ENCODE peak calls at places on chromosomes 3 and 15, in four cellular contexts. One of them, this sample, is unnamed.

GRCh38 chr3:126476166-126476975 is 680 bp upstream of the ZXDC start:
- DNase-seq in GM12878: no peak
- DNase-seq in K562: no peak
- DNase-seq in HepG2: no peak
- DNase-seq in this sample: peak

GRCh38 chr3:109132801-109133473 is 3.6 kb upstream of the C3orf85 start:
- DNase-seq in GM12878: no peak
- DNase-seq in HepG2: no peak
- DNase-seq in K562: no peak
- DNase-seq in this sample: no peak

GRCh38 chr3:87248831-87249230 is 21.7 kb downstream of the CHMP2B start:
- DNase-seq in HepG2: no peak
- DNase-seq in K562: no peak
- DNase-seq in GM12878: no peak
- DNase-seq in this sample: no peak

GRCh38 chr15:33068007-33068441 is 126.5 kb downstream of the FMN1 start:
- DNase-seq in HepG2: peak
- DNase-seq in K562: no peak
- DNase-seq in GM12878: no peak
- DNase-seq in this sample: no peak

GRCh38 chr15:45454825-45455224 is 67.7 kb downstream of the SLC30A4 start:
- DNase-seq in K562: no peak
- DNase-seq in HepG2: no peak
- DNase-seq in GM12878: peak
- DNase-seq in this sample: peak

GRCh38 chr3:119073258-119074001 is 38.8 kb upstream of the IGSF11 start:
- DNase-seq in K562: no peak
- DNase-seq in HepG2: no peak
- DNase-seq in GM12878: no peak
- DNase-seq in this sample: no peak

GRCh38 chr15:25783607-25784131 is 79.5 kb downstream of the ATP10A start:
- DNase-seq in GM12878: no peak
- DNase-seq in K562: peak
- DNase-seq in HepG2: no peak
- DNase-seq in this sample: no peak

GRCh38 chr3:58414538-58415197 is 19.0 kb downstream of the PDHB start:
- DNase-seq in GM12878: no peak
- DNase-seq in HepG2: peak
- DNase-seq in K562: peak
- DNase-seq in this sample: peak

GRCh38 chr3:13500133-13500885 is 20.2 kb downstream of the HDAC11 start:
- DNase-seq in HepG2: no peak
- DNase-seq in GM12878: no peak
- DNase-seq in K562: peak
- DNase-seq in this sample: no peak

GRCh38 chr15:101200181-101200580 is 51.7 kb downstream of the CHSY1 start:
- DNase-seq in K562: no peak
- DNase-seq in GM12878: no peak
- DNase-seq in HepG2: no peak
- DNase-seq in this sample: no peak

GRCh38 chr3:4565806-4566501 is 72.8 kb downstream of the ITPR1 start:
- DNase-seq in GM12878: no peak
- DNase-seq in K562: no peak
- DNase-seq in HepG2: peak
- DNase-seq in this sample: no peak

GRCh38 chr15:76196286-76196948 is 114.9 kb downstream of the ETFA start:
- DNase-seq in K562: peak
- DNase-seq in HepG2: peak
- DNase-seq in GM12878: no peak
- DNase-seq in this sample: peak

GRCh38 chr3:116440196-116440595 is 5.1 kb downstream of the LSAMP start:
- DNase-seq in HepG2: no peak
- DNase-seq in GM12878: no peak
- DNase-seq in K562: no peak
- DNase-seq in this sample: no peak

GRCh38 chr3:30124435-30125390 is 481.7 kb upstream of the TGFBR2 start:
- DNase-seq in GM12878: no peak
- DNase-seq in HepG2: no peak
- DNase-seq in K562: no peak
- DNase-seq in this sample: no peak
- TF ChIP-seq ATF3 in GM12878: no peak
- TF ChIP-seq ATF3 in HepG2: no peak
- TF ChIP-seq ATF3 in K562: no peak
- TF ChIP-seq ATF3 in this sample: no peak

GRCh38 chr3:157279237-157279636 is 119.3 kb upstream of the CCNL1 start:
- DNase-seq in GM12878: no peak
- DNase-seq in HepG2: no peak
- DNase-seq in K562: no peak
- DNase-seq in this sample: no peak
- TF ChIP-seq SIN3A in GM12878: no peak
- TF ChIP-seq SIN3A in HepG2: no peak
- TF ChIP-seq SIN3A in K562: no peak
- TF ChIP-seq SIN3A in this sample: no peak

DNA sequence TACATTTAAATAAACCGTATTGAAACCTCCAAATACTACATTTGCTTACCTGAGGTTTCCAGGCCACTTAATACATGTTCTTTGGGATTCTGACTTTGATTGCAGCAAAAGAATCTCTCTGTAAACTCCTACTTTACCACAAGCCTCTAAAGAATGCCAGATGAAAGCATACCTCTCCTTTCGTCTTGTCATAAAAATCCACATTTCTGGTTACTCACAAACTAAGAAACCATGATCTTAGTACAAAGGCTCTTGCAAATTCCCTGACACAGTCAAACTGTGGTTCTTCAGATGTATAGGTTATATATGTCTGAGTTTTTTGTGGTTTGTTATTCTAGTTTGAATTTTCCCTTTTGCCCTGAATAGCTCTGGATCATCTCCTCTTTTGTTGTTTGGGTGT is 188.4 kb downstream of the RAP2B start:
- DNase-seq in HepG2: peak
- DNase-seq in GM12878: no peak
- DNase-seq in K562: no peak
- DNase-seq in this sample: peak
- TF ChIP-seq ATF3 in HepG2: no peak
- TF ChIP-seq ATF3 in GM12878: no peak
- TF ChIP-seq ATF3 in K562: no peak
- TF ChIP-seq ATF3 in this sample: no peak

GRCh38 chr3:157127831-157128767 is 31.8 kb downstream of the CCNL1 start:
- DNase-seq in HepG2: peak
- DNase-seq in K562: peak
- DNase-seq in GM12878: no peak
- DNase-seq in this sample: peak
- TF ChIP-seq SIN3A in HepG2: peak
- TF ChIP-seq SIN3A in K562: no peak
- TF ChIP-seq SIN3A in GM12878: no peak
- TF ChIP-seq SIN3A in this sample: no peak

GRCh38 chr3:55198554-55198953 is 270.7 kb upstream of the LRTM1 start:
- DNase-seq in HepG2: no peak
- DNase-seq in GM12878: no peak
- DNase-seq in K562: no peak
- DNase-seq in this sample: no peak
- TF ChIP-seq ATF3 in HepG2: no peak
- TF ChIP-seq ATF3 in GM12878: no peak
- TF ChIP-seq ATF3 in K562: no peak
- TF ChIP-seq ATF3 in this sample: no peak

GRCh38 chr3:184249412-184250166 is at the start of gene EEF1AKMT4:
- DNase-seq in HepG2: peak
- DNase-seq in GM12878: peak
- DNase-seq in K562: peak
- DNase-seq in this sample: peak
- TF ChIP-seq SIN3A in HepG2: peak
- TF ChIP-seq SIN3A in GM12878: peak
- TF ChIP-seq SIN3A in K562: peak
- TF ChIP-seq SIN3A in this sample: no peak

GRCh38 chr3:66464512-66464894 is 36.3 kb downstream of the LRIG1 start:
- DNase-seq in K562: no peak
- DNase-seq in HepG2: no peak
- DNase-seq in GM12878: no peak
- DNase-seq in this sample: no peak

GRCh38 chr3:66465587-66465986 is 35.2 kb downstream of the LRIG1 start:
- DNase-seq in K562: no peak
- DNase-seq in HepG2: no peak
- DNase-seq in GM12878: no peak
- DNase-seq in this sample: no peak

GRCh38 chr3:66465034-66465433 is 35.8 kb downstream of the LRIG1 start:
- DNase-seq in GM12878: no peak
- DNase-seq in K562: no peak
- DNase-seq in HepG2: no peak
- DNase-seq in this sample: no peak

GRCh38 chr3:66463734-66464511 is 36.9 kb downstream of the LRIG1 start:
- DNase-seq in GM12878: no peak
- DNase-seq in HepG2: no peak
- DNase-seq in K562: no peak
- DNase-seq in this sample: no peak

DNA sequence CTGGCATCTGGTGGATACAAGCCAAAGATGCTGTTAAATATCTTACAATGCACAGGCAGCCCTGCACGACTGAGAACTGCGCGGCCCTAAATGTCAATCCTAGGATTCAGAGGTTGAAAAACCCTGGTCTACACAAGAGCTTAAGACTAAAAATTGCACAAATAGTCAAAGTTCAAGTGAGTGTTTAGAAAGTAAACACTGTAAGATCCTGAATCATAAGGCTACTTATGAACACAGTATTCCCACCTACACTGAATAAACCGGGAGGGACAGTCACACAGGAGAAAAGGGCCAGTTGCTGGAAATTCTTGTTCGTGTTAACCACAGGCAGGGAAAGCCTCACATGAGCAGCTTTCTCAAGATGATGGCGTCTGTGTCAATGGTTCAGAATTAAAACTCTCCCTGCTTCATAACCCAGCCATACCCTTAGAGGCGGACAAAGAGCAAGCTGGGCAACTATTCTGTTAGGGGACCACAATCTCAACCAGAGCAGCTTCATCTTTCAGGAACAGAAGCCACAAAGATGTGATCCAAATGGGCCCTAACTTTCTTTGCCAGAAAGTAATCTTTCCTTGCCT is 37.7 kb downstream of the LRIG1 start:
- DNase-seq in GM12878: no peak
- DNase-seq in HepG2: peak
- DNase-seq in K562: no peak
- DNase-seq in this sample: no peak
- TF ChIP-seq ATF3 in GM12878: no peak
- TF ChIP-seq ATF3 in HepG2: no peak
- TF ChIP-seq ATF3 in K562: no peak
- TF ChIP-seq ATF3 in this sample: no peak

GRCh38 chr15:75036269-75036668 is 12.9 kb downstream of the PPCDC start:
- DNase-seq in K562: peak
- DNase-seq in GM12878: no peak
- DNase-seq in HepG2: no peak
- DNase-seq in this sample: peak
- TF ChIP-seq SIN3A in K562: no peak
- TF ChIP-seq SIN3A in GM12878: no peak
- TF ChIP-seq SIN3A in HepG2: no peak
- TF ChIP-seq SIN3A in this sample: peak

DNA sequence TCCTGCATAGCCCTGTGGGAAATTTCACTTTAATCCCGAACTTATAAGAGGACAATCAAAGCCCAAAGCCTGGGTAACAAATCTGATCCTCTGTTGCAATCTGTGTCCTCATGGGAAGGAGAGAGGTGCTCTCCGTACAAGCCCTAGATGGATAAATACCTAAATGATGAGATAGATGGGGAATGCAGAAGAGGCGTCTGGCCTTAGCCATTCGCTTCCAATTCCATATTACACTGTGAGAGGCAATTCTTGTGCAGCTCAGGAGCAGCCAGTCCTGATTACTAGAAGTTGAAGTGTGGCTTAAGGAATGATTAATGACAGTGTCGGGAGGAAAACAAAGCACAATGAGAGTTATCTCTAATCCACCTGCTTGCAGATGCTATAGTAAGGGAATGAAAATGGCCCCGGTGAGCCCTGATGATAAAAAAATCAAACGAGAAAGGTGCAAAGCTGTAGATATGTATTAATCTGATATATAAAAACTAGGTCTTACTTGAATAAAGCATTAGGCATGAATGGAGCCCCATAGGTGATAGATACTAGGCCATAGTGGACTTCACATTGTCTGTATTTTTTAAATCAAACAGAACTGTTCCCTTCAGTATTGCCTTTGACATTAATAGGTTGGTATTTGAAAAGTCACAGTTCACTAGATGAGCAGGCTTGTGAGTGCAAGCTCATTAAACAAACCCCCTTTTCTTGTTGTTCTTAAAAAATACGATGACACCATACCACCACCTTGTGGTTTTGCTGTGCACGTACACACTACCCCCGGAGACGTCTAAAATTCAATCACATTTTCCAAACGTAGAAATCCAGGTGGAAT is 54.2 kb upstream of the TMCO5A start:
- DNase-seq in HepG2: peak
- DNase-seq in GM12878: no peak
- DNase-seq in K562: peak
- DNase-seq in this sample: peak
- TF ChIP-seq ATF3 in HepG2: no peak
- TF ChIP-seq ATF3 in GM12878: no peak
- TF ChIP-seq ATF3 in K562: no peak
- TF ChIP-seq ATF3 in this sample: no peak

DNA sequence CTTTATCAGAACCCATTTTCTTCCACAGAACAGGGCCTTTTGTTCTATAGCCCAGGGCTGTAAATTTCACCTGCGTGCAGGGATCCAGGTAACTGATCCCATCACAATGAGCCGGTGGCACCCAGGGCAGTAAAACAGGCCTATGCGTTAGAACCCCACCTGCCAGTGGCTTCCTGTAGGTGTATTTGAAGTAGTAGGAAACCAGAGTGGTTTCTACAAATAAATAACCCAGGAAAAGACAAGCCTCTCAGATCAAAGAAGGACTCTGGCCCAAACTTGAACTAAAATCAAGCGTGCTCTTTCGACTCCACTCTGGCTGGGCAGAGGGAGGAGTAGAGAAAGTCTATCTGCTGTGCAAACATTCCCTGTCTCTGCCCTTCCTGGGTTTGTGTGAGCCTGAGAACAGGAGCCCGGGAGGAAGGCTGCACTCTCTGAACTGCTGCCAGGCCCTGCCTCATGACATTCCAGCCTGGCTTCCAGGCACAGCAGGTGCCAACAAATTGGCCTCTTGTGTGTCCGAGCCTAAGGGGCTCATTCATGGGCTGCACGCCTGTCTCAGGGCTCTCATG is 77.7 kb downstream of the CEMIP start:
- DNase-seq in HepG2: peak
- DNase-seq in K562: no peak
- DNase-seq in GM12878: no peak
- DNase-seq in this sample: peak
- TF ChIP-seq SIN3A in HepG2: no peak
- TF ChIP-seq SIN3A in K562: no peak
- TF ChIP-seq SIN3A in GM12878: no peak
- TF ChIP-seq SIN3A in this sample: no peak

This sample was measured in HCT116.